ENCODE peak calls at places on chromosome 7, in five cellular contexts. One of them, this sample, is unnamed.

GRCh38 chr7:31271641-31272405 is 68.7 kb downstream of the NEUROD6 start:
- DNase-seq in CD8-positive, alpha-beta T cell: no peak
- DNase-seq in left ventricle myocardium inferior: no peak
- DNase-seq in adrenal gland: no peak
- DNase-seq in H1: no peak
- DNase-seq in this sample: no peak

GRCh38 chr7:1412322-1413261 is 46.7 kb downstream of the MICALL2 start:
- DNase-seq in left ventricle myocardium inferior: peak; percentile 77
- DNase-seq in H1: peak; percentile 70
- DNase-seq in adrenal gland: peak; percentile 82
- DNase-seq in CD8-positive, alpha-beta T cell: peak; percentile 89
- DNase-seq in this sample: peak; percentile 90

GRCh38 chr7:102320601-102321350 is 34.1 kb downstream of the SH2B2 start:
- DNase-seq in adrenal gland: no peak
- DNase-seq in left ventricle myocardium inferior: no peak
- DNase-seq in H1: no peak
- DNase-seq in CD8-positive, alpha-beta T cell: no peak
- DNase-seq in this sample: no peak

GRCh38 chr7:389911-390601 is 100.1 kb downstream of the FOXL3 start:
- DNase-seq in left ventricle myocardium inferior: peak; percentile 7
- DNase-seq in CD8-positive, alpha-beta T cell: no peak
- DNase-seq in adrenal gland: no peak
- DNase-seq in H1: no peak
- DNase-seq in this sample: peak; percentile 55

GRCh38 chr7:87517136-87517805 is 41.8 kb upstream of the ABCB4 start:
- DNase-seq in adrenal gland: no peak
- DNase-seq in CD8-positive, alpha-beta T cell: no peak
- DNase-seq in left ventricle myocardium inferior: no peak
- DNase-seq in H1: no peak
- DNase-seq in this sample: no peak

GRCh38 chr7:116952640-116953371 is 495 bp upstream of the ST7 start:
- DNase-seq in CD8-positive, alpha-beta T cell: no peak
- DNase-seq in left ventricle myocardium inferior: peak; percentile 71
- DNase-seq in adrenal gland: peak; percentile 83
- DNase-seq in H1: no peak
- DNase-seq in this sample: peak; percentile 77

GRCh38 chr7:135757719-135758411 is 9.3 kb upstream of the FAM180A start:
- DNase-seq in CD8-positive, alpha-beta T cell: no peak
- DNase-seq in left ventricle myocardium inferior: peak; percentile 36
- DNase-seq in H1: no peak
- DNase-seq in adrenal gland: peak; percentile 32
- DNase-seq in this sample: no peak

GRCh38 chr7:44935016-44935415 is 43.8 kb downstream of the MYO1G start:
- DNase-seq in CD8-positive, alpha-beta T cell: no peak
- DNase-seq in adrenal gland: no peak
- DNase-seq in left ventricle myocardium inferior: no peak
- DNase-seq in H1: no peak
- DNase-seq in this sample: no peak

GRCh38 chr7:45709168-45710034 is 135.2 kb downstream of the ADCY1 start:
- DNase-seq in CD8-positive, alpha-beta T cell: no peak
- DNase-seq in left ventricle myocardium inferior: peak; percentile 70
- DNase-seq in H1: no peak
- DNase-seq in adrenal gland: peak; percentile 35
- DNase-seq in this sample: no peak

GRCh38 chr7:6653101-6653995 is 16.2 kb downstream of the ZNF316 start:
- DNase-seq in adrenal gland: no peak
- DNase-seq in H1: no peak
- DNase-seq in left ventricle myocardium inferior: no peak
- DNase-seq in CD8-positive, alpha-beta T cell: no peak
- DNase-seq in this sample: no peak

GRCh38 chr7:1214516-1214915 is 18.2 kb upstream of the UNCX start:
- DNase-seq in CD8-positive, alpha-beta T cell: no peak
- DNase-seq in left ventricle myocardium inferior: no peak
- DNase-seq in adrenal gland: no peak
- DNase-seq in H1: no peak
- DNase-seq in this sample: no peak

GRCh38 chr7:33155811-33156210 is 26.4 kb downstream of the BBS9 start:
- DNase-seq in H1: no peak
- DNase-seq in left ventricle myocardium inferior: no peak
- DNase-seq in adrenal gland: no peak
- DNase-seq in CD8-positive, alpha-beta T cell: no peak
- DNase-seq in this sample: no peak

GRCh38 chr7:11261470-11261869 is 287.8 kb downstream of the PHF14 start:
- DNase-seq in left ventricle myocardium inferior: no peak
- DNase-seq in H1: no peak
- DNase-seq in CD8-positive, alpha-beta T cell: no peak
- DNase-seq in adrenal gland: peak; percentile 41
- DNase-seq in this sample: peak; percentile 26

GRCh38 chr7:102842284-102842683 is 70.5 kb upstream of the LRRC17 start:
- DNase-seq in CD8-positive, alpha-beta T cell: no peak
- DNase-seq in H1: no peak
- DNase-seq in adrenal gland: no peak
- DNase-seq in left ventricle myocardium inferior: no peak
- DNase-seq in this sample: peak; percentile 32

GRCh38 chr7:26449175-26450165 is 157.8 kb downstream of the SNX10 start:
- DNase-seq in adrenal gland: peak; percentile 39
- DNase-seq in CD8-positive, alpha-beta T cell: no peak
- DNase-seq in H1: no peak
- DNase-seq in left ventricle myocardium inferior: no peak
- DNase-seq in this sample: no peak

GRCh38 chr7:28773423-28774129 is 184.6 kb downstream of the TRIL start:
- DNase-seq in CD8-positive, alpha-beta T cell: no peak
- DNase-seq in H1: no peak
- DNase-seq in left ventricle myocardium inferior: no peak
- DNase-seq in adrenal gland: no peak
- DNase-seq in this sample: no peak

GRCh38 chr7:121961491-121961890 is 88.5 kb downstream of the PTPRZ1 start:
- DNase-seq in CD8-positive, alpha-beta T cell: no peak
- DNase-seq in adrenal gland: no peak
- DNase-seq in H1: no peak
- DNase-seq in left ventricle myocardium inferior: no peak
- DNase-seq in this sample: no peak

GRCh38 chr7:106504620-106505019 is 156.3 kb downstream of the CCDC71L start:
- DNase-seq in left ventricle myocardium inferior: no peak
- DNase-seq in H1: no peak
- DNase-seq in adrenal gland: no peak
- DNase-seq in CD8-positive, alpha-beta T cell: no peak
- DNase-seq in this sample: no peak

GRCh38 chr7:137994091-137994688 is 7.7 kb downstream of the CREB3L2 start:
- DNase-seq in left ventricle myocardium inferior: no peak
- DNase-seq in adrenal gland: no peak
- DNase-seq in CD8-positive, alpha-beta T cell: no peak
- DNase-seq in H1: no peak
- DNase-seq in this sample: no peak

GRCh38 chr7:137990251-137990901 is 11.5 kb downstream of the CREB3L2 start:
- DNase-seq in left ventricle myocardium inferior: no peak
- DNase-seq in H1: no peak
- DNase-seq in CD8-positive, alpha-beta T cell: no peak
- DNase-seq in adrenal gland: no peak
- DNase-seq in this sample: no peak

GRCh38 chr7:137992042-137992737 is 9.7 kb downstream of the CREB3L2 start:
- DNase-seq in adrenal gland: no peak
- DNase-seq in CD8-positive, alpha-beta T cell: no peak
- DNase-seq in left ventricle myocardium inferior: no peak
- DNase-seq in H1: no peak
- DNase-seq in this sample: no peak

GRCh38 chr7:137992738-137993394 is 9.0 kb downstream of the CREB3L2 start:
- DNase-seq in left ventricle myocardium inferior: peak; percentile 59
- DNase-seq in CD8-positive, alpha-beta T cell: no peak
- DNase-seq in adrenal gland: peak; percentile 59
- DNase-seq in H1: no peak
- DNase-seq in this sample: peak; percentile 35

GRCh38 chr7:137993395-137993743 is 8.5 kb downstream of the CREB3L2 start:
- DNase-seq in H1: no peak
- DNase-seq in left ventricle myocardium inferior: no peak
- DNase-seq in adrenal gland: no peak
- DNase-seq in CD8-positive, alpha-beta T cell: no peak
- DNase-seq in this sample: no peak
- H3K4me1 ChIP-seq in H1: peaks cover 12% of the 10 kb centered on the region
- H3K4me1 ChIP-seq in left ventricle myocardium inferior: peaks cover 100% of the 10 kb centered on the region
- H3K4me1 ChIP-seq in adrenal gland: peaks cover 95% of the 10 kb centered on the region
- H3K4me1 ChIP-seq in CD8-positive, alpha-beta T cell: no peaks in the 10 kb centered on the region
- H3K4me1 ChIP-seq in this sample: peaks cover 65% of the 10 kb centered on the region

GRCh38 chr7:81770823-81771222 is 976 bp upstream of the HGF start:
- DNase-seq in adrenal gland: no peak
- DNase-seq in left ventricle myocardium inferior: no peak
- DNase-seq in H1: no peak
- DNase-seq in CD8-positive, alpha-beta T cell: no peak
- DNase-seq in this sample: no peak
- H3K27ac ChIP-seq in adrenal gland: no peak overlapping the region
- H3K27ac ChIP-seq in left ventricle myocardium inferior: peak overlapping the region; percentile 73
- H3K27ac ChIP-seq in H1: no peak overlapping the region
- H3K27ac ChIP-seq in CD8-positive, alpha-beta T cell: no peak overlapping the region
- H3K27ac ChIP-seq in this sample: no peak overlapping the region

DNA sequence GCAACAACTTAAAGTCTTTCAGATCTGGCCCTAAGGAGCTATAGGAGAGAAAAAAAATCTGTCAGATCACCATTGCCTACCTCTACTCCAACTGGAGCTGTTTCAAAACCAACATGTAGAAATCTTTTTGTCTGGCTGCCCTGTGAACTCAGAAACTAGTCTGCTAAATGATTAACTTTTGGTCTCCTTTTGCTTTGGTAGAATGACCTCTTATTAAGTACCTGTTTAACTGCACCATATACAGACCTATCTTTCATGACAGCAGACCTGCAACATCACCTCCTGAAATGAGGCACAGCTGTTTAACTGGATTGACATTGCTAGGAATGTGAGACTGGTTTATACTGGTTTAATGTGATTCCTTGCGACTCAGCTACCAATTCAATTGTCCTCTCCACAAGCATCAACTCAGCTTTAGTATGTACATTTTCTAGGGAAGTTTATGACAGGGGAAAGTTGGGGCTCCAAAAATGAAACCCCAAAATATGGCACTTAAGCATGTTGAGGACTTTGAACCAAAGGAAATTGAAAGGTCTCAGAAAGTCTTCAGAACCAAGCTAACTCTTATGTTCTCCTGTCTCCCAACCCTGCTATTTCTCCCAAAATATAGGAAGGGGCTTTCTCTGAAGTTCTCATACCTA is 1.8 kb downstream of the CYP3A43 start:
- DNase-seq in left ventricle myocardium inferior: no peak
- DNase-seq in adrenal gland: no peak
- DNase-seq in H1: no peak
- DNase-seq in CD8-positive, alpha-beta T cell: no peak
- DNase-seq in this sample: peak; percentile 42
- TF ChIP-seq CTCF in left ventricle myocardium inferior: no peak
- TF ChIP-seq CTCF in adrenal gland: no peak
- TF ChIP-seq CTCF in H1: no peak
- TF ChIP-seq CTCF in CD8-positive, alpha-beta T cell: no peak
- TF ChIP-seq CTCF in this sample: no peak

DNA sequence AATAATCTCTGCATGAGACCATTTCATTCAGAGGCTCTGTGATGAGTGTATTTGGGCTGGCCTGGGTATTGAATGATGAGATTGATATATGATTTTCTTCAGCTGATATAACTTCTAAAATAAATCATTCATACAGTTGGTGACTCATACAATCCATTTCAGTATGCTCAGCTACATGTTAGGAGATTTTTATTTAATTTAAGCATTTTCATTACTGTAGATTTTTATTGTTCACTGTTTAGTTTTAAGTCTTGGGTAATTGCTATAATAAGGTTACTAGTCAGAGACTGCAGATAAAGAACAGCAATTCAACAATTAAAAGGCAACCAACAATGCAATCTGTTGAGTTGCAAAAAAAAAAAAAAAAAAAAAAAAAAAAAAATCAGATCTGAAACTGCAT is 25.1 kb upstream of the AGK start:
- DNase-seq in left ventricle myocardium inferior: no peak
- DNase-seq in H1: no peak
- DNase-seq in CD8-positive, alpha-beta T cell: no peak
- DNase-seq in adrenal gland: no peak
- DNase-seq in this sample: no peak
- H3K4me1 ChIP-seq in left ventricle myocardium inferior: no peaks in the 10 kb centered on the region
- H3K4me1 ChIP-seq in H1: no peaks in the 10 kb centered on the region
- H3K4me1 ChIP-seq in CD8-positive, alpha-beta T cell: no peaks in the 10 kb centered on the region
- H3K4me1 ChIP-seq in adrenal gland: no peaks in the 10 kb centered on the region
- H3K4me1 ChIP-seq in this sample: no peaks in the 10 kb centered on the region

GRCh38 chr7:99389772-99390171 is 15.2 kb downstream of the ARPC1B start:
- DNase-seq in left ventricle myocardium inferior: no peak
- DNase-seq in adrenal gland: no peak
- DNase-seq in CD8-positive, alpha-beta T cell: no peak
- DNase-seq in H1: no peak
- DNase-seq in this sample: no peak

GRCh38 chr7:99390941-99391602 is 16.5 kb downstream of the ARPC1B start:
- DNase-seq in H1: no peak
- DNase-seq in left ventricle myocardium inferior: no peak
- DNase-seq in adrenal gland: peak; percentile 53
- DNase-seq in CD8-positive, alpha-beta T cell: no peak
- DNase-seq in this sample: no peak

GRCh38 chr7:99385564-99385963 is 11.0 kb downstream of the ARPC1B start:
- DNase-seq in adrenal gland: no peak
- DNase-seq in left ventricle myocardium inferior: no peak
- DNase-seq in H1: no peak
- DNase-seq in CD8-positive, alpha-beta T cell: no peak
- DNase-seq in this sample: no peak

GRCh38 chr7:99386584-99387238 is 12.2 kb downstream of the ARPC1B start:
- DNase-seq in left ventricle myocardium inferior: no peak
- DNase-seq in CD8-positive, alpha-beta T cell: peak; percentile 47
- DNase-seq in H1: no peak
- DNase-seq in adrenal gland: no peak
- DNase-seq in this sample: no peak

GRCh38 chr7:99387912-99388311 is 13.4 kb downstream of the ARPC1B start:
- DNase-seq in CD8-positive, alpha-beta T cell: no peak
- DNase-seq in adrenal gland: no peak
- DNase-seq in left ventricle myocardium inferior: no peak
- DNase-seq in H1: no peak
- DNase-seq in this sample: no peak
- H3K27ac ChIP-seq in CD8-positive, alpha-beta T cell: no peak overlapping the region
- H3K27ac ChIP-seq in adrenal gland: no peak overlapping the region
- H3K27ac ChIP-seq in left ventricle myocardium inferior: no peak overlapping the region
- H3K27ac ChIP-seq in H1: no peak overlapping the region
- H3K27ac ChIP-seq in this sample: no peak overlapping the region

GRCh38 chr7:92784935-92785334 is 51.4 kb downstream of the CDK6 start:
- DNase-seq in adrenal gland: no peak
- DNase-seq in CD8-positive, alpha-beta T cell: no peak
- DNase-seq in left ventricle myocardium inferior: no peak
- DNase-seq in H1: no peak
- DNase-seq in this sample: no peak

GRCh38 chr7:92782236-92782635 is 54.1 kb downstream of the CDK6 start:
- DNase-seq in CD8-positive, alpha-beta T cell: no peak
- DNase-seq in adrenal gland: no peak
- DNase-seq in H1: no peak
- DNase-seq in left ventricle myocardium inferior: no peak
- DNase-seq in this sample: no peak

GRCh38 chr7:92782855-92783254 is 53.5 kb downstream of the CDK6 start:
- DNase-seq in adrenal gland: no peak
- DNase-seq in H1: no peak
- DNase-seq in left ventricle myocardium inferior: no peak
- DNase-seq in CD8-positive, alpha-beta T cell: no peak
- DNase-seq in this sample: no peak

GRCh38 chr7:92781117-92781720 is 55.2 kb downstream of the CDK6 start:
- DNase-seq in adrenal gland: no peak
- DNase-seq in left ventricle myocardium inferior: peak; percentile 34
- DNase-seq in H1: no peak
- DNase-seq in CD8-positive, alpha-beta T cell: no peak
- DNase-seq in this sample: no peak

GRCh38 chr7:92783260-92783911 is 53.0 kb downstream of the CDK6 start:
- DNase-seq in H1: no peak
- DNase-seq in adrenal gland: no peak
- DNase-seq in left ventricle myocardium inferior: no peak
- DNase-seq in CD8-positive, alpha-beta T cell: no peak
- DNase-seq in this sample: no peak
- TF ChIP-seq CTCF in H1: no peak
- TF ChIP-seq CTCF in adrenal gland: no peak
- TF ChIP-seq CTCF in left ventricle myocardium inferior: no peak
- TF ChIP-seq CTCF in CD8-positive, alpha-beta T cell: no peak
- TF ChIP-seq CTCF in this sample: no peak

GRCh38 chr7:5634107-5634950 is 147.1 kb downstream of the RNF216 start:
- DNase-seq in adrenal gland: peak; percentile 51
- DNase-seq in H1: no peak
- DNase-seq in left ventricle myocardium inferior: peak; percentile 71
- DNase-seq in CD8-positive, alpha-beta T cell: no peak
- DNase-seq in this sample: no peak
- H3K4me1 ChIP-seq in adrenal gland: peaks cover 47% of the 10 kb centered on the region
- H3K4me1 ChIP-seq in H1: peaks cover 24% of the 10 kb centered on the region
- H3K4me1 ChIP-seq in left ventricle myocardium inferior: peaks cover 70% of the 10 kb centered on the region
- H3K4me1 ChIP-seq in CD8-positive, alpha-beta T cell: peaks cover 37% of the 10 kb centered on the region
- H3K4me1 ChIP-seq in this sample: peaks cover 17% of the 10 kb centered on the region

This sample was measured in pancreas.